ENCODE peak calls at places on chromosomes 3 and 15, in nine cellular contexts. Q, O, C, E, U, I, V, A and P are unnamed samples.

GRCh38 chr15:29089731-29090616 is 179.6 kb downstream of the NSMCE3 start:
- DNase-seq in Q (no peak), O (no peak), C (peak; percentile 38), E (no peak), U (no peak), I (peak; percentile 75), V (no peak), A (peak; percentile 75), P (no peak)

GRCh38 chr3:48507256-48508061 is 3.5 kb upstream of the SHISA5 start:
- DNase-seq in Q (peak; percentile 71), O (peak; percentile 29), C (peak; percentile 77), E (peak; percentile 90), U (peak; percentile 78), I (peak; percentile 90), V (peak; percentile 39), A (peak; percentile 91), P (peak; percentile 48)

GRCh38 chr15:75225951-75226732 is 24.5 kb downstream of the C15orf39 start:
- DNase-seq in Q (no peak), O (no peak), C (no peak), E (no peak), U (no peak), I (peak; percentile 31), V (no peak), A (peak; percentile 71), P (no peak)

GRCh38 chr15:34109775-34110663 is 8.1 kb downstream of the PGBD4 start:
- DNase-seq in Q (no peak), O (peak; percentile 29), C (peak; percentile 50), E (peak; percentile 34), U (no peak), I (peak; percentile 27), V (peak; percentile 47), A (no peak), P (no peak)

GRCh38 chr15:99955181-99955525 is 221.9 kb upstream of the LYSMD4 start:
- DNase-seq in Q (no peak), O (no peak), C (no peak), E (no peak), U (no peak), I (peak; percentile 12), V (no peak), A (peak; percentile 20), P (no peak)

GRCh38 chr15:39936681-39937080 is 2.8 kb downstream of the EIF2AK4 start:
- DNase-seq in Q (no peak), O (no peak), C (no peak), E (no peak), U (no peak), I (no peak), V (no peak), A (no peak), P (no peak)

GRCh38 chr15:28021281-28022039 is 77.7 kb downstream of the OCA2 start:
- DNase-seq in Q (peak; percentile 25), O (peak; percentile 68), C (peak; percentile 96), E (peak; percentile 47), U (peak; percentile 79), I (peak; percentile 88), V (peak; percentile 56), A (no peak), P (peak; percentile 20)

GRCh38 chr3:37686225-37686624 is 175.5 kb upstream of the CTDSPL start:
- DNase-seq in Q (no peak), O (no peak), C (no peak), E (peak; percentile 35), U (no peak), I (peak; percentile 47), V (no peak), A (no peak), P (no peak)

GRCh38 chr3:98791341-98792325 is 28.5 kb downstream of the ST3GAL6 start:
- DNase-seq in Q (no peak), O (no peak), C (peak; percentile 66), E (no peak), U (no peak), I (no peak), V (no peak), A (no peak), P (no peak)

GRCh38 chr3:141020139-141020940 is 30.8 kb upstream of the SPSB4 start:
- DNase-seq in Q (no peak), O (no peak), C (peak; percentile 21), E (no peak), U (no peak), I (no peak), V (no peak), A (no peak), P (no peak)

GRCh38 chr3:55527381-55527780 is 40.3 kb upstream of the WNT5A start:
- DNase-seq in Q (no peak), O (no peak), C (no peak), E (peak; percentile 57), U (no peak), I (no peak), V (no peak), A (no peak), P (no peak)

GRCh38 chr3:152299243-152299976 is 30.7 kb downstream of the MBNL1 start:
- DNase-seq in Q (no peak), O (no peak), C (no peak), E (no peak), U (no peak), I (no peak), V (no peak), A (no peak), P (no peak)

GRCh38 chr3:40379674-40380306 is 7.2 kb upstream of the ENTPD3 start:
- DNase-seq in Q (no peak), O (no peak), C (no peak), E (no peak), U (no peak), I (no peak), V (no peak), A (no peak), P (no peak)

GRCh38 chr15:81106560-81106959 is 27.5 kb upstream of the CFAP161 start:
- DNase-seq in Q (peak; percentile 45), O (peak; percentile 79), C (peak; percentile 76), E (peak; percentile 46), U (peak; percentile 48), I (peak; percentile 46), V (peak; percentile 88), A (no peak), P (peak; percentile 56)

GRCh38 chr3:26915208-26915607 is 292.6 kb downstream of the LRRC3B start:
- DNase-seq in Q (no peak), O (no peak), C (no peak), E (no peak), U (no peak), I (no peak), V (no peak), A (no peak), P (no peak)

GRCh38 chr3:26921054-26921453 is 298.5 kb downstream of the LRRC3B start:
- DNase-seq in Q (no peak), O (no peak), C (no peak), E (no peak), U (no peak), I (no peak), V (no peak), A (no peak), P (peak; percentile 2)

GRCh38 chr3:26920579-26920978 is 298.0 kb downstream of the LRRC3B start:
- DNase-seq in Q (peak; percentile 13), O (no peak), C (no peak), E (no peak), U (no peak), I (no peak), V (no peak), A (no peak), P (peak; percentile 17)
- H3K4me3 ChIP-seq in Q (no peak overlapping the region), O (no peak overlapping the region), C (no peak overlapping the region), E (no peak overlapping the region), U (no peak overlapping the region), I (no peak overlapping the region), V (no peak overlapping the region), A (no peak overlapping the region), P (no peak overlapping the region)

GRCh38 chr3:52606373-52607085 is 70.1 kb downstream of the UQCC5 start:
- DNase-seq in Q (no peak), O (peak; percentile 14), C (peak; percentile 25), E (peak; percentile 1), U (no peak), I (no peak), V (peak; percentile 28), A (no peak), P (no peak)

GRCh38 chr3:52614689-52615088 is 71.0 kb downstream of the PBRM1 start:
- DNase-seq in Q (no peak), O (peak; percentile 20), C (peak; percentile 16), E (no peak), U (no peak), I (no peak), V (no peak), A (no peak), P (no peak)

GRCh38 chr3:52615178-52615577 is 70.5 kb downstream of the PBRM1 start:
- DNase-seq in Q (no peak), O (no peak), C (no peak), E (no peak), U (no peak), I (no peak), V (peak; percentile 22), A (no peak), P (no peak)

GRCh38 chr3:52608337-52608736 is 71.9 kb downstream of the UQCC5 start:
- DNase-seq in Q (no peak), O (no peak), C (no peak), E (no peak), U (no peak), I (no peak), V (no peak), A (no peak), P (no peak)

DNA sequence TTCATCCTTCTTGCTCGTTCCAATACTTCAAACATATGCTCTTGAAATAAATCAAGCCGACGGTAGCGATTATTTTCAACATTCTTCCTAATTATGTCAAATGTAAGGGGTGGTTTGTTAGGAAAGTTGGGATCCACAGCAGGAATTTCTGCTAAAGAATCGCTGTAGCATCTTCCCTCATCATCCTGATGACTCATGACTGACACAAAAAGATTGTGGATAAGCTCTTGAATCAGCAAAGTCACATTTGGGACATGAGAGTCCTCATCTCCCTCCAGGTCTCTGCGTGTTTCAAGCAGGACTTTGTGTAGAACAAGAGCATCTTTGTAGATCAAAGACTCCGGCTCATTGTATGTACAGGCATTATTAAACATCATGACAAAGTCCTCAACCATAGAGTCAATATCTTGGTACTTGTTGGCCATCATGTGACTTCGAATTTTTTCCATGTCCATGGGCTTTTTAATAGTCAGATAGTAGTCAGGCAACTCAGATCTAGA is 73.0 kb downstream of the UQCC5 start:
- DNase-seq in Q (no peak), O (no peak), C (no peak), E (no peak), U (no peak), I (no peak), V (no peak), A (no peak), P (no peak)
- H3K4me3 ChIP-seq in Q (no peak overlapping the region), O (no peak overlapping the region), C (no peak overlapping the region), E (no peak overlapping the region), U (no peak overlapping the region), I (no peak overlapping the region), V (no peak overlapping the region), A (no peak overlapping the region), P (no peak overlapping the region)

GRCh38 chr3:2657408-2657807 is 452.8 kb downstream of the IL5RA start:
- DNase-seq in Q (no peak), O (no peak), C (no peak), E (no peak), U (no peak), I (no peak), V (no peak), A (no peak), P (no peak)
- H3K4me3 ChIP-seq in Q (no peak overlapping the region), O (no peak overlapping the region), C (no peak overlapping the region), E (no peak overlapping the region), U (no peak overlapping the region), I (no peak overlapping the region), V (no peak overlapping the region), A (no peak overlapping the region), P (no peak overlapping the region)

DNA sequence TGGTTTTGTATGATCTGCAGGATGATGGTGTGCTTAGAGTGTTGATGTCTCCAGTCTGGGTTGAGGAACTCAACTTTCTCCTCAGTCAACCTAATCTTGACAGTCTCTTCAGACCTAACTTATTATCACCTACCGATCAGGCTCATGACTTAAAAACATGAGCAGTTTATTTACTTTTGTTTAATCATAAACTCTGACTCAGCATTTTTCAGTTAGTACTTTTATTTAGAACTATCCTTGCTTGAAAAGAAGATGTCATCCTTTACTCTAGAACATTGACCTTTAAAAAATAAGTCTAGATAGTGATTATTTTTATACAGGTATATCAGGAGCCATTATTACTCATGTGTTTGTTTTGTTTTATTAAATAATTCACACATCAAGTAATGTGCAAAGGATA is 414.8 kb downstream of the AGBL1 start:
- DNase-seq in Q (no peak), O (no peak), C (no peak), E (no peak), U (no peak), I (no peak), V (no peak), A (no peak), P (no peak)
- H3K4me3 ChIP-seq in Q (no peak overlapping the region), O (no peak overlapping the region), C (no peak overlapping the region), E (no peak overlapping the region), U (no peak overlapping the region), I (no peak overlapping the region), V (no peak overlapping the region), A (no peak overlapping the region), P (no peak overlapping the region)